ENCODE peak calls at places on chromosomes 1 and 21, in four cellular contexts. O is GM12892, J is endothelial cell of umbilical vein, A is sigmoid colon. T is an unnamed sample.

GRCh38 chr1:156143765-156144489 is 9.5 kb upstream of the SEMA4A start:
- DNase-seq in J (no peak), O (no peak), A (no peak), T (no peak)

GRCh38 chr1:208997726-208998312 is 585.7 kb upstream of the CAMK1G start:
- DNase-seq in A (no peak), J (peak; percentile 15), O (no peak), T (no peak)

GRCh38 chr1:169680377-169681019 is 30.9 kb downstream of the SELL start:
- DNase-seq in O (no peak), J (no peak), A (no peak), T (no peak)

GRCh38 chr1:27405074-27405473 is 12.7 kb downstream of the GPR3 start:
- DNase-seq in O (no peak), A (no peak), J (no peak), T (no peak)

GRCh38 chr1:45205910-45206721 is at the start of gene ZSWIM5:
- DNase-seq in A (peak; percentile 81), J (peak; percentile 65), O (peak; percentile 59), T (peak; percentile 63)

GRCh38 chr1:19483691-19484090 is 1.6 kb downstream of the CAPZB start:
- DNase-seq in A (no peak), O (no peak), J (no peak), T (no peak)

GRCh38 chr1:207027221-207027777 is 5.3 kb downstream of the C1orf116 start:
- DNase-seq in O (no peak), A (no peak), J (no peak), T (no peak)

GRCh38 chr1:4674117-4674516 is 19.7 kb downstream of the AJAP1 start:
- DNase-seq in J (no peak), A (no peak), O (no peak), T (no peak)

GRCh38 chr1:30527511-30528140 is 195.8 kb downstream of the MATN1 start:
- DNase-seq in J (no peak), O (no peak), A (no peak), T (no peak)

GRCh38 chr1:74835046-74835445 is 102.1 kb downstream of the TYW3 start:
- DNase-seq in A (no peak), J (no peak), O (no peak), T (no peak)

GRCh38 chr1:33275706-33276572 is 19.6 kb downstream of the ZNF362 start:
- DNase-seq in A (peak; percentile 56), J (no peak), O (no peak), T (no peak)

GRCh38 chr21:38811257-38811656 is 5.5 kb downstream of the ETS2 start:
- DNase-seq in A (no peak), J (peak; percentile 87), O (no peak), T (no peak)

GRCh38 chr1:151061012-151061401 is 810 bp downstream of the MLLT11 start:
- DNase-seq in A (peak; percentile 52), J (peak; percentile 41), O (no peak), T (no peak)

GRCh38 chr1:234315091-234315541 is 58.1 kb upstream of the COA6 start:
- DNase-seq in J (peak; percentile 67), A (no peak), O (no peak), T (no peak)

GRCh38 chr21:16589499-16589898 is 859.7 kb downstream of the USP25 start:
- DNase-seq in A (no peak), J (no peak), O (no peak), T (no peak)

GRCh38 chr21:16587141-16587570 is 857.4 kb downstream of the USP25 start:
- DNase-seq in J (peak; percentile 85), A (peak; percentile 69), O (no peak), T (peak; percentile 84)

GRCh38 chr21:16587671-16588379 is 858.0 kb downstream of the USP25 start:
- DNase-seq in A (peak; percentile 73), O (no peak), J (peak; percentile 75), T (peak; percentile 13)

GRCh38 chr21:16589046-16589445 is 859.3 kb downstream of the USP25 start:
- DNase-seq in A (no peak), O (no peak), J (no peak), T (no peak)

GRCh38 chr21:16588433-16588860 is 858.7 kb downstream of the USP25 start:
- DNase-seq in A (peak; percentile 85), O (no peak), J (no peak), T (peak; percentile 51)
- TF ChIP-seq POLR2AphosphoS5 in A (peak; percentile 87), O (no peak), J (no peak), T (peak; percentile 30)

GRCh38 chr1:56400526-56400925 is 178.8 kb downstream of the PLPP3 start:
- DNase-seq in A (no peak), J (no peak), O (no peak), T (no peak)

GRCh38 chr1:56397409-56397808 is 182.0 kb downstream of the PLPP3 start:
- DNase-seq in A (no peak), J (no peak), O (no peak), T (no peak)

GRCh38 chr1:56399326-56400292 is 179.8 kb downstream of the PLPP3 start:
- DNase-seq in J (peak; percentile 65), O (no peak), A (no peak), T (no peak)

GRCh38 chr1:56396524-56397067 is 182.8 kb downstream of the PLPP3 start:
- DNase-seq in O (no peak), J (no peak), A (no peak), T (no peak)

DNA sequence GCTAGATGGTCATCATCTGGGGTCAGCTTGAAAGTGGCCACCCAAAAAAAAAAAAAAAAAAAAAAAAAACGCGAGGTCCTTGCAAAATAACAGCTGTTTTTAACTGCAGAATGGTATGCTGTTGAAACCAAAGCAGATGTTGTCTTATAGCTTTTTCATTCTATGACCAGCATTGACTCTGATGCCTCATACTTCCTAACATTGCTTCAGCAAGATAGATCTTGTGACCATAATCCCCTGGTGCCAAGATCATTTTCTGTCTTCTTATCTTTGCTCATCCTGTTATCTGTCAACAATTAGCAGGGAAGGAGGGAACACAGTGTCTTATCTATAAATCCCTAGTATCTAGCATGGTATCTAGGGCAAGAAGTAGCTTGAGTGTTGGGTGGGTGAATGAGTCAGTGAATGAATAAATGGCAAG is 181.5 kb downstream of the PLPP3 start:
- DNase-seq in A (no peak), O (no peak), J (no peak), T (peak; percentile 20)
- TF ChIP-seq POLR2AphosphoS5 in A (peak; percentile 58), O (no peak), J (no peak), T (peak; percentile 58)

DNA sequence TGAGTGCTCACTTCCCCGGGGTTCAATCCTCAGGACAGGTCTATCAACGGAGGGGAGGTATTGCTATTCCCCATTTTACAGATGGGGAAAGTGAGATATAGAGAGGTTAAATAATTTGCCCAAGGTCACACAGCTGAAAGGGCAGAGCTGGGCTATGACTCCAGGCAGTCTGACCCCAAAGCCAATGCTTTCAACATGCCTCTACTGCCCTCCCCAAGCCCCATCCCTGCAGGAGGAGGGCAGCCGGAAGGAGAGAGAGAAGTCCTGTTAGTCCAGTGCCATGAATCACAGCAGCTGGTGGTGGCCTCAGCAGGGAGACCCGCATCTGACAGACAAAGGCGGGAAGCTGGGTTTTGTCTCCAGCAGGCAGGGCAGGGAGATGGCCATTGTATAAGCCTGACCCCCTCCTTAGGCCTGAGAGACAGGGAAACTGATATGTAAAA is 20.0 kb upstream of the CLIC4 start:
- DNase-seq in O (no peak), A (no peak), J (peak; percentile 86), T (no peak)
- TF ChIP-seq POLR2AphosphoS5 in O (no peak), A (no peak), J (peak; percentile 47), T (no peak)

GRCh38 chr1:109280768-109281356 is 2.1 kb downstream of the PSRC1 start:
- DNase-seq in O (no peak), J (no peak), A (no peak), T (no peak)

GRCh38 chr1:109275706-109276345 is 7.1 kb downstream of the PSRC1 start:
- DNase-seq in O (no peak), J (no peak), A (no peak), T (no peak)

GRCh38 chr1:109274533-109275476 is 8.1 kb downstream of the PSRC1 start:
- DNase-seq in J (no peak), O (no peak), A (peak; percentile 87), T (peak; percentile 90)

GRCh38 chr1:109279615-109280278 is 3.2 kb downstream of the PSRC1 start:
- DNase-seq in A (no peak), J (no peak), O (no peak), T (no peak)

DNA sequence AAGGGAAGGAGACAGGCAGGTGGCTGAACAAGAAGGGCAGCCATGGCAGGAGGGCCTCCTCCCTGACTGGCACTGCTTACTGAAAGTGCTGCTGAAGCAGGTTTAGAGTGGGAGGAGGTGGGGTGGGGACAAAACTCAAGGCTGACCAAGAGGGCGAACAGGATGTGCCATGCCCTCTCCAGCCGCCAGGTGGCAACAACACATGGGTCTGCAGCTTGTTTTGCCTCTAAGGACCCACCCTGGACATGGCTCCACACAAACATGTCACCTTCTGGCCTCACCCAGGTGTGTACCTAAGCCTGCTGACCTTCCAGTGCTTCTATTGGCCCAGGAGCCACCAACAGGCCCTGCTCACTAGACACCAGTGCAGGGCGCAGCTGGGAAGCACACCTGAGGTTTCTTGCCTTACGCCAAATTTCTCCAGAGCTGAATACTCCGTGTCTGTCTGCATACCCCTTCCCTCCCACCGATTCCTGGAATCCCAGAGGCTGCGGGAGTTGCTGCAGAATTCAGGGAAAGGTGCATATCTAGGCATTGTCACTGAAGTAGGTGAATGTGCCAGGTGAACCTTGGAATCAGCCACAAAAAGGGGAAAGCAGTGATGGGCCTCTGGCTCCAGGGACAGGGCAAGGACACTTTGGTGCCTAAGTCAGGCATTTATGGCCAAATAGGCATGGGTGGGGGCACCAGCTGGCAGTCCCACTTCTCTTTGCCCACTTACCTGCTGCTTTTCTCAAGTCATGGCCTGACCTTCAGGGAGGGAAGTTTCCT is 5.3 kb downstream of the PSRC1 start:
- DNase-seq in J (peak; percentile 69), A (peak; percentile 84), O (peak; percentile 74), T (peak; percentile 48)
- TF ChIP-seq POLR2AphosphoS5 in J (no peak), A (no peak), O (no peak), T (peak; percentile 25)

GRCh38 chr1:9242338-9242969 is 7.9 kb downstream of the H6PD start:
- DNase-seq in O (no peak), J (no peak), A (peak; percentile 95), T (peak; percentile 94)
- TF ChIP-seq POLR2AphosphoS5 in O (no peak), J (no peak), A (peak; percentile 47), T (peak; percentile 93)

GRCh38 chr1:228452194-228453021 is 34.8 kb upstream of the RNF187 start:
- DNase-seq in J (no peak), O (no peak), A (peak; percentile 57), T (no peak)
- TF ChIP-seq POLR2AphosphoS5 in J (no peak), O (no peak), A (no peak), T (no peak)

GRCh38 chr1:115613767-115614166 is 28.0 kb upstream of the VANGL1 start:
- DNase-seq in O (no peak), A (no peak), J (no peak), T (no peak)
- TF ChIP-seq POLR2AphosphoS5 in O (no peak), A (no peak), J (no peak), T (no peak)

DNA sequence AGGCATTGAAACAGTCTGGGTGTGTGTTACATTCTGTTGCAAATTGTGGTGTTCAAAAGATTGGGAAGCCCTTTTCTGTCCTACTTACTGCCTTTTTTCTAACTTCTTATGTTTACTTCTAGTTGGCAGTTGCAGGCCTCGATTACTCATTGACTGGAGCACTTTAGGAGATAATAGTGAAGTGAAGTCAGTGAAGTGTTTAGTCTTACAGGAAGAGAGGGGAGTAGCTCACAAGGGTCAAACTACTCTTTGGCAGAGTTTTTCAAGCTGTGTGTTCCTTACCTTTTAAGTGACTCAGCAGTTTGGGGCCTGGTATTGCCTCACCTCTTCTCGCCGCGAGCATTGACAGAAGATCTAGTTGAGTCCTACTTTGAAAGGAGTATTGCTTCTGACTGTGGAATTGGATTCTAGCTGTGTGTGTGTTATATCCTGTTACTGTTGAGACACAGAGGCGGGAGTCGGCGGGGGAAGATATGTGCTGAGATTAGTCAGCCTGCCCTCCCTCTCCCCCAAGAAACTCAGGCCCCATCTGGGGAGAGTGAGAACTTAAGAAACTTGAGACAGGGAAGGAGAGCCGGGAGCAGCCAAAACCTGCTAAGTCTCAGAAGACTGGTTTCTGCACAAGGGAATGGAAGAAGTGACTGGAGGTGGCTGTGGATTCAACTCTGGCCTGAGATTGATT is 19.3 kb downstream of the AHCYL1 start:
- DNase-seq in J (peak; percentile 93), O (no peak), A (peak; percentile 92), T (peak; percentile 61)
- TF ChIP-seq POLR2AphosphoS5 in J (no peak), O (no peak), A (peak; percentile 52), T (peak; percentile 56)